ENCODE peak calls at places on chromosomes 12 and 14, in eight cellular contexts. S is lower lobe of right lung, P is omental fat pad, T is NCI-H1105 treated with DMSO at 0.1 percent for 48 hours, L is adipocyte, X is WTC11, G is SIG-M5, O is LHCN-M2. W is an unnamed sample.
A peak's percentile ranks its signal among the peaks of the same experiment; 100 is the strongest.

GRCh38 chr14:67633451-67634154 is 13.9 kb downstream of the ARG2 start:
- DNase-seq in S (no peak), P (no peak), T (no peak), L (no peak), X (no peak), G (no peak), O (no peak), W (no peak)

GRCh38 chr12:64456119-64456518 is 4.2 kb downstream of the TBK1 start:
- DNase-seq in S (no peak), P (no peak), T (no peak), L (no peak), X (no peak), G (no peak), O (no peak), W (no peak)

GRCh38 chr14:105064721-105065143 is 498 bp downstream of the GPR132 start:
- DNase-seq in S (no peak), P (no peak), T (no peak), L (no peak), X (no peak), G (no peak), O (no peak), W (peak; percentile 71)

GRCh38 chr12:101039848-101040531 is 170.0 kb downstream of the SLC5A8 start:
- DNase-seq in S (no peak), P (no peak), T (no peak), L (no peak), X (no peak), G (no peak), O (peak; percentile 5), W (no peak)

GRCh38 chr12:43312991-43313505 is 239.0 kb downstream of the ADAMTS20 start:
- DNase-seq in S (no peak), P (no peak), T (no peak), L (no peak), X (no peak), G (no peak), O (no peak), W (no peak)

GRCh38 chr14:53890611-53891091 is 66.0 kb downstream of the BMP4 start:
- DNase-seq in S (no peak), P (no peak), T (no peak), L (no peak), X (peak; percentile 36), G (no peak), O (no peak), W (peak; percentile 79)

GRCh38 chr14:67133595-67134441 is 55.4 kb upstream of the GARIN2 start:
- DNase-seq in S (no peak), P (no peak), T (no peak), L (peak; percentile 7), X (no peak), G (no peak), O (peak; percentile 15), W (no peak)

GRCh38 chr12:84922721-84923120 is 10.1 kb upstream of the SLC6A15 start:
- DNase-seq in S (no peak), P (no peak), T (no peak), L (peak; percentile 9), X (no peak), G (no peak), O (peak; percentile 39), W (no peak)

GRCh38 chr14:50812856-50813543 is 18.0 kb downstream of the NIN start:
- DNase-seq in S (no peak), P (no peak), T (no peak), L (no peak), X (no peak), G (no peak), O (no peak), W (no peak)

GRCh38 chr14:39430762-39431415 is 1.3 kb downstream of the FBXO33 start:
- DNase-seq in S (no peak), P (no peak), T (no peak), L (peak; percentile 46), X (no peak), G (no peak), O (no peak), W (peak; percentile 44)

GRCh38 chr14:50783542-50783941 is 47.4 kb downstream of the NIN start:
- DNase-seq in S (no peak), P (no peak), T (no peak), L (no peak), X (no peak), G (no peak), O (no peak), W (no peak)

W was measured in endodermal cell.